ENCODE peak calls at places on chromosomes 11 and 22, in ten cellular contexts. B, O, I, L, P, K, Z, D, Y and M are unnamed samples.

GRCh38 chr22:42893366-42894150 is 36.5 kb upstream of the ARFGAP3 start:
- DNase-seq in P (no peak), B (no peak), D (no peak), Z (no peak), Y (no peak), I (no peak), L (no peak), O (no peak), K (no peak), M (no peak)

GRCh38 chr11:128876133-128876650 is 9.1 kb upstream of the KCNJ1 start:
- DNase-seq in D (no peak), L (no peak), K (no peak), P (no peak), Z (no peak), O (no peak), I (no peak), B (no peak), Y (no peak), M (peak)

GRCh38 chr22:46578251-46578823 is 40.9 kb upstream of the CELSR1 start:
- DNase-seq in O (no peak), L (no peak), K (peak), Z (no peak), I (no peak), D (no peak), P (no peak), Y (no peak), B (no peak), M (no peak)

GRCh38 chr11:64500176-64501013 is 90.6 kb upstream of the SLC22A12 start:
- DNase-seq in K (no peak), P (no peak), B (no peak), O (peak), D (no peak), Z (no peak), I (no peak), Y (peak), L (no peak), M (peak)

GRCh38 chr11:55942785-55943392 is 6.7 kb upstream of the OR5I1 start:
- DNase-seq in D (no peak), Z (no peak), I (peak), Y (peak), O (peak), L (no peak), K (no peak), P (peak), B (no peak), M (no peak)

GRCh38 chr11:99423435-99423983 is 402.8 kb downstream of the CNTN5 start:
- DNase-seq in L (no peak), P (no peak), D (no peak), O (no peak), I (no peak), Z (no peak), B (no peak), K (no peak), Y (no peak), M (no peak)

GRCh38 chr22:41523464-41524221 is 20.6 kb downstream of the POLR3H start:
- DNase-seq in Z (no peak), D (no peak), I (no peak), L (no peak), Y (peak), K (no peak), P (no peak), B (no peak), O (no peak), M (no peak)

GRCh38 chr11:59266491-59266890 is 53.8 kb upstream of the MPEG1 start:
- DNase-seq in L (no peak), P (no peak), Z (no peak), K (no peak), I (no peak), B (no peak), D (no peak), Y (no peak), O (no peak), M (no peak)

GRCh38 chr11:3723014-3723708 is 52.0 kb upstream of the CHRNA10 start:
- DNase-seq in K (no peak), B (no peak), Y (no peak), P (peak), D (no peak), I (no peak), O (no peak), Z (no peak), L (no peak), M (no peak)

GRCh38 chr11:35247863-35248262 is 108.9 kb downstream of the CD44 start:
- DNase-seq in L (no peak), B (no peak), O (no peak), D (no peak), Y (no peak), I (no peak), P (no peak), K (no peak), Z (no peak), M (no peak)

GRCh38 chr11:304915-305833 is 2.4 kb upstream of the IFITM2 start:
- DNase-seq in Z (no peak), O (no peak), D (no peak), L (peak), Y (peak), I (peak), P (peak), K (peak), B (no peak), M (no peak)

GRCh38 chr22:24398409-24398808 is 29.0 kb upstream of the ADORA2A start:
- DNase-seq in Y (no peak), K (no peak), Z (no peak), L (no peak), D (no peak), B (no peak), I (no peak), P (no peak), O (no peak), M (no peak)

GRCh38 chr11:38937709-38938108 is 2339.7 kb upstream of the RAG2 start:
- DNase-seq in I (no peak), Z (no peak), B (no peak), P (no peak), O (no peak), L (no peak), K (no peak), D (no peak), Y (no peak), M (no peak)

GRCh38 chr22:42317691-42318547 is 47.5 kb upstream of the TCF20 start:
- DNase-seq in D (no peak), K (peak), B (no peak), P (no peak), L (peak), I (no peak), Z (no peak), Y (no peak), O (no peak), M (no peak)

GRCh38 chr11:2898366-2899079 is 12.9 kb upstream of the CDKN1C start:
- DNase-seq in Y (no peak), D (no peak), I (peak), O (no peak), P (peak), L (peak), Z (no peak), B (no peak), K (peak), M (no peak)

GRCh38 chr22:29028468-29028867 is 33.2 kb downstream of the C22orf31 start:
- DNase-seq in I (no peak), L (no peak), B (no peak), Y (no peak), D (no peak), K (no peak), O (no peak), P (no peak), Z (no peak), M (no peak)

GRCh38 chr11:57667715-57668466 is at the start of gene ZDHHC5:
- DNase-seq in P (peak), Y (peak), B (peak), O (peak), Z (peak), D (peak), L (peak), K (peak), I (peak), M (peak)
- TF ChIP-seq POLR2A in P (peak), Y (peak), B (peak), O (peak), Z (peak), D (peak), L (peak), K (peak), I (peak), M (peak)

DNA sequence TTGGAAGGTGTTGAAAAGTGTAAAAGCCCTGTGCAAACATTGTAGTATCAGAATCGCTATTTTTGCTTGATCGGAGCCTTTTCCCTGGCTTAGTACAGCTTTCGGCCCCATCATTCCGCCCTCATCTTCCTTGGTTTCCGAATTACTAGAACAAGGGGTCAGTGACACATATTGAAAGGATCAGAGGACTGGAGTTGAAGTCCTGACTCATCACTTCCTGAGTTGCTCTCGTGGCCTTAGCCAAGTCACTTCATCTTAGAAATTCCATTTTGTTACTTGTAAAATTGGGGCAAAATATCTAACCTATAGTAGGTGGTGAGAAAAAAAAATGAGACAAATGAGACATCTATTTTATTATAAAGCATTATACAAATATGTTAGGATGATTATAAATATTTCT is 375.0 kb downstream of the NTM start:
- DNase-seq in P (peak), K (no peak), I (no peak), D (no peak), L (no peak), Z (no peak), O (no peak), B (no peak), Y (no peak), M (no peak)
- TF ChIP-seq POLR2AphosphoS5 in P (peak), K (no peak), I (no peak), D (no peak), L (no peak), Z (no peak), O (no peak), B (no peak), Y (no peak), M (no peak)

DNA sequence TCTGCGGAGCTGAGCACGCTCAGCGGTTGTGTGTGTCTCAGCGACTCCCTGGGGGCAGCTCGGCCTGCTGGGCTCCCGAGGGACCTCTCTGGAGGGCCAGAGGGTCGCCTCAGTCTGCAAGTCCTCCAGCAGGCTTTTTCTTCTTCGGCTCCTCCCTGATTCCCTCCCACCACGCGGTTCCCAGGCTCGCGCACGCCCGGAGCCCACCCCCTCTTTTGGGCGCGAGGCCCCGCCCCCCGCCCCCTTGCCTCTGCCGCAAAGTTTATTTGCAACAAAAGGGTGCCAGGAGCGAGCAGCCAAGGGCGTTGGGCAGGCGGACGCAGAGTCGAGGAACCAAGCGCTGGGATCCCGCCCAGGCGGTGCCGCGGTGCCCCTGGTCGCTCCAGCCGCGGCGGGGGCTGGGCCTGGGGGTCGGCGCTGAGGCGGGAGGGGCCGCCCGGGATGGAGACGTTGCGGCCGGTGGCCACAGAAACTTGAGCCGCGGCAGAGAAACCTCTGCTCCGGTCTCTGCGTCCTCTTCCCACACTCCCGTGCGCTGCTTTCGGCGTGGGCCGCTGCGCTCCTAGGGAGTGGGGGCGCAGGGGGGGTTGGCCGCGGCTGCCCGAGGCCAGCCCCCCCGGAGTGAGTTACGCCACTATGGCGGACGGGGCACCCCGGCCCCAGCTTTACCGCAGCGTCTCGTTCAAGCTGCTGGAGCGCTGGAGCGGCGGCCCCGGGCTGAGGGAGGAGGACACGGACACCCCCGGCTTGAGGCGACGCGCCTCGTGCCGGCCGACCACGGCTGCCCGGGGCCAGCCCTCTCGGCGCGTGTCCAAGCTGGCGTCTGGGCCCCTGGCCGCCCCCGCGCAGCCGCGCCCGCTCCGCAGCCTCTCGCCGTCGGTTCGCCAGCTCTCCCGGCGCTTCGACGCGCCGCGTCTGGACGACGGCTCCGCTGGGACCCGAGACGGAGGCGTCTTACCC is at the start of gene ARHGEF17:
- DNase-seq in I (peak), P (peak), B (peak), L (peak), Y (peak), O (peak), K (peak), Z (no peak), D (peak), M (no peak)
- TF ChIP-seq POLR2A in I (no peak), P (no peak), B (no peak), L (no peak), Y (no peak), O (peak), K (peak), Z (no peak), D (no peak), M (no peak)

GRCh38 chr11:70755410-70756158 is 357.3 kb downstream of the CTTN start:
- DNase-seq in O (peak), Y (peak), I (peak), K (peak), L (peak), Z (peak), D (peak), P (peak), B (peak), M (no peak)
- TF ChIP-seq POLR2AphosphoS5 in O (no peak), Y (no peak), I (no peak), K (no peak), L (no peak), Z (no peak), D (no peak), P (no peak), B (no peak), M (no peak)

DNA sequence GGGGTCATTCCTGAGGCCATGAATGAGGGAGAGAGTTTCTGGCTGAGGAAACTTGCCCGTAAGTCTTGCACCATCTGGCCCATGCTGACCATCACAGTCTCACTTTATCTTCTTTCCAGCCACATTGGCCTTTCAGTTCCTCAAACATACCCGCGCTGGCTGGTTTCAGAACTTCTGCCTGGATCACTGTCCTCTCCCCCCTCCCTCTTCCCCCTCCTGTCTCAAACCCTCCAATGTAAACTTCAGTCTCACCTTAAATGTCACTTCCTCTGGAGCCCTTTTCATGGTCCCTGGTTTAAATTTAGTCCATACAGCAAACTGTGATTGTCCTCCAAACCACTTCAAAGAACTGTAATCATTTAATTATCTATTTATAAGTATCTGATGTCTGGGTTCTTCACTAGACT is 3.7 kb upstream of the TMEM109 start:
- DNase-seq in Y (no peak), L (peak), K (peak), Z (no peak), P (no peak), D (no peak), B (no peak), I (no peak), O (no peak), M (no peak)
- TF ChIP-seq POLR2A in Y (no peak), L (no peak), K (no peak), Z (no peak), P (no peak), D (no peak), B (no peak), I (no peak), O (no peak), M (no peak)

GRCh38 chr11:112961751-112962747 is 829 bp downstream of the NCAM1 start:
- DNase-seq in L (peak), I (no peak), D (peak), P (peak), Z (no peak), K (no peak), Y (no peak), O (no peak), B (peak), M (peak)

GRCh38 chr11:112958670-112959069 is 2.5 kb upstream of the NCAM1 start:
- DNase-seq in O (no peak), Z (no peak), K (no peak), Y (no peak), D (no peak), B (no peak), L (no peak), P (no peak), I (no peak), M (no peak)

GRCh38 chr11:112962854-112963367 is 1.7 kb downstream of the NCAM1 start:
- DNase-seq in B (peak), K (peak), P (no peak), D (peak), I (no peak), O (no peak), Y (no peak), Z (no peak), L (peak), M (peak)

GRCh38 chr11:112963368-112963955 is 2.2 kb downstream of the NCAM1 start:
- DNase-seq in K (no peak), P (no peak), I (no peak), B (no peak), L (no peak), Y (no peak), D (peak), Z (no peak), O (no peak), M (no peak)

DNA sequence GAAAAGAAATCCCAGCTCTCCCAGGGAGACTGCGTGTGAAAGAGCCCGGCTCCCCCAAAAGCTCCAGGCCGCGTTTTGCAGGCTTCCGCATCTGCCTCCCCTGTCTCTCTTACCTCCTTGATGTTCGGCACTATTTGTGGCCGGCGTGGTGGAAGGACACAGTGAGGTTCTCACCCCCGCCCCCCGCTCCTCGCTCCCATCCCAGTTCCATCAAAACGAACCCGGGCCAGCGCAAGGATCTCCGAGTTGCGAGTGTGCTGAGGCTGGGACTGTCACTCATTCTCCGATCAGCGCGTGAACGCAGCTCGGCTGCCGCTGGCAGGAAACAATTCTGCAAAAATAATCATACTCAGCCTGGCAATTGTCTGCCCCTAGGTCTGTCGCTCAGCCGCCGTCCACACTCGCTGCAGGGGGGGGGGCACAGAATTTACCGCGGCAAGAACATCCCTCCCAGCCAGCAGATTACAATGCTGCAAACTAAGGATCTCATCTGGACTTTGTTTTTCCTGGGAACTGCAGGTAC is at the start of gene NCAM1:
- DNase-seq in D (peak), I (peak), K (peak), Y (peak), P (peak), B (peak), O (peak), Z (no peak), L (peak), M (peak)
- TF ChIP-seq POLR2AphosphoS5 in D (no peak), I (no peak), K (peak), Y (no peak), P (no peak), B (no peak), O (no peak), Z (no peak), L (peak), M (no peak)

GRCh38 chr11:65575568-65576231 is at the start of gene EHBP1L1:
- DNase-seq in P (peak), D (no peak), L (peak), B (peak), K (peak), O (no peak), I (no peak), Y (peak), Z (peak), M (no peak)

GRCh38 chr11:65576232-65576866 is 496 bp downstream of the EHBP1L1 start:
- DNase-seq in P (no peak), Z (no peak), O (no peak), K (peak), L (no peak), D (no peak), Y (no peak), I (no peak), B (no peak), M (no peak)

GRCh38 chr11:65577756-65578109 is 1.9 kb downstream of the EHBP1L1 start:
- DNase-seq in O (no peak), P (no peak), Z (no peak), Y (no peak), L (peak), D (no peak), B (no peak), K (peak), I (no peak), M (no peak)

GRCh38 chr11:65578134-65578533 is 2.3 kb downstream of the EHBP1L1 start:
- DNase-seq in B (no peak), D (no peak), L (peak), O (no peak), Y (no peak), P (no peak), I (no peak), Z (no peak), K (peak), M (no peak)

DNA sequence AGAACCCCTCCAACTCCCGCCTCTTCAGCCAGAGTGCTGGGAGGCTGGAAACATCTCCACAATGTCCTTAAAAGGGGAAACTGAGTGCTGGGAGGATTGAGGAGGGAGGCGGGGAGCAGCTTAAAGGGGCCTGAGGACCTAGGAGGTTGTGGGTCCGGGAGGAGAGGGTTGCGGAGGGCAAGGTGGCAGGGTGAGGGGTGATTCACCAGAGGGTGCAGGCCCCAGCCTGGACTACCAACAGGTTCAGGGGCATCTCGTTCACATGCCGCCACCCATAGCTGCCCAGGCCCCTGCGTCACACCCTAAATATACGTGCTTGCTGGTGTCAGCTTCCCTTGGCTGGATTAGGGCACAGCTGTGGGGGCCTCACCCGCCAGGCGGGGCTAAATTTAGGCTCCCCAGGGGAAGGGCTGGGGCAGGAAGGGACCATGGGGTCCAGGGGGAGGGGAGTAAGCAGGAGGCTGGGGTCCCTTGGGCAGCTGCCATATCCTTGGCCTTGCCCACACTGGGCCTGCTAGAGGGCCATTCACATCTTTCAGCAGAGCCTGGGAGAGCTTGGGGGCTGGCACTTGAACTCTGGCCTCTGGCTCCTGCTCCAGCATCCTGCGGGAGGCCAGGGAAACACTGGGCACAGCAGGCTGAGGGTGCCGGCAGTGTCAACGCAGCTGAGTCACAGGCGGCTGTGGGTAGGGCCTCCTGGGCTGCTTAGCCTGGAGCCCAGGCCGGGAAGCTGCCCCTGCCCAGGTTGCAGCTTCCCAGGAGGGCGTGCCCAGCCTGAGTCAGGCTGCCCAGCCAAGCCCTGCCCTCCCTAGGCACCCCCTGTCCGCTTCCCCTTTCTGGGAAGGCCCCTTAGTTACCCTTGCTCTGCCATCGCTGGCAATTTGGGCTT is 1.3 kb downstream of the EHBP1L1 start:
- DNase-seq in D (no peak), K (peak), O (no peak), Z (no peak), I (peak), P (peak), Y (no peak), L (peak), B (no peak), M (no peak)
- TF ChIP-seq POLR2A in D (no peak), K (peak), O (no peak), Z (no peak), I (no peak), P (no peak), Y (no peak), L (peak), B (no peak), M (no peak)